ENCODE peak calls at places on chromosomes 13 and 19, in six cellular contexts. X, J, K, G, T and R are unnamed samples.
A peak's percentile ranks its signal among the peaks of the same experiment; 100 is the strongest.

GRCh38 chr19:46602392-46603194 is 1.5 kb downstream of the CALM3 start:
- DNase-seq in X (no peak), J (no peak), K (peak; percentile 17), G (no peak), T (no peak), R (no peak)

GRCh38 chr13:46345866-46346265 is 41.2 kb downstream of the RUBCNL start:
- DNase-seq in X (no peak), J (no peak), K (no peak), G (peak; percentile 19), T (no peak), R (no peak)

GRCh38 chr19:46495789-46496099 is at the start of gene PNMA8B:
- DNase-seq in X (peak; percentile 92), J (no peak), K (no peak), G (peak; percentile 26), T (peak; percentile 63), R (peak; percentile 99)

GRCh38 chr19:33427801-33428626 is 54.5 kb downstream of the CEBPG start:
- DNase-seq in X (no peak), J (no peak), K (no peak), G (no peak), T (peak; percentile 6), R (no peak)

GRCh38 chr19:1395194-1396018 is 5.9 kb downstream of the GAMT start:
- DNase-seq in X (no peak), J (no peak), K (no peak), G (no peak), T (no peak), R (no peak)

GRCh38 chr19:16266586-16266942 is 58.1 kb upstream of the KLF2 start:
- DNase-seq in X (no peak), J (peak; percentile 34), K (no peak), G (no peak), T (no peak), R (no peak)

GRCh38 chr19:2282062-2282861 is at the start of gene PEAK3:
- DNase-seq in X (no peak), J (peak; percentile 90), K (peak; percentile 70), G (peak; percentile 31), T (peak; percentile 87), R (no peak)

GRCh38 chr19:49340069-49340864 is 5.1 kb downstream of the CD37 start:
- DNase-seq in X (no peak), J (no peak), K (peak; percentile 96), G (peak; percentile 25), T (peak; percentile 72), R (peak; percentile 99)

GRCh38 chr19:46497773-46498172 is 2.1 kb upstream of the PNMA8B start:
- DNase-seq in X (no peak), J (no peak), K (no peak), G (no peak), T (no peak), R (no peak)

DNA sequence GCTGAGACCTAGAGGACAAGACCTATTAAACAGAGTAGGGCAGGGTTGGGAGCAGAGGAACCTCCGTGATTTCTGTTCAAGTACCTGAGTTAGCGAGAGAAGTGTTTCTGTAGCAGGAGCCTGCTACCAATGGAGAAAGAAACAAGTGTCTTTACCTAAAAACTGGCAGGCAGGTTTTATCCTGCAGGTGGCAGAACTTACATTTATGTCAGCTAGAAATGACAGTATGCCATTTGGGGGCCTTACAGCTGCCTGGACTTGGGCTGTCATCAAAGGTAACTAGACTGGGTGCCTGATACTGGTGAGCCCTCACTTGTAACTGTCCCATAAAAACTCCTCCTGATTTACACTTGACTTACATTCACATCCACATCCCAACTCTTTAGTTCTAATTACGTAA is 185.3 kb upstream of the MIR17HG start:
- DNase-seq in X (no peak), J (no peak), K (no peak), G (no peak), T (no peak), R (no peak)
- TF ChIP-seq CTCF in X (peak; percentile 26), J (no peak), K (no peak), G (no peak), T (no peak), R (peak; percentile 17)

DNA sequence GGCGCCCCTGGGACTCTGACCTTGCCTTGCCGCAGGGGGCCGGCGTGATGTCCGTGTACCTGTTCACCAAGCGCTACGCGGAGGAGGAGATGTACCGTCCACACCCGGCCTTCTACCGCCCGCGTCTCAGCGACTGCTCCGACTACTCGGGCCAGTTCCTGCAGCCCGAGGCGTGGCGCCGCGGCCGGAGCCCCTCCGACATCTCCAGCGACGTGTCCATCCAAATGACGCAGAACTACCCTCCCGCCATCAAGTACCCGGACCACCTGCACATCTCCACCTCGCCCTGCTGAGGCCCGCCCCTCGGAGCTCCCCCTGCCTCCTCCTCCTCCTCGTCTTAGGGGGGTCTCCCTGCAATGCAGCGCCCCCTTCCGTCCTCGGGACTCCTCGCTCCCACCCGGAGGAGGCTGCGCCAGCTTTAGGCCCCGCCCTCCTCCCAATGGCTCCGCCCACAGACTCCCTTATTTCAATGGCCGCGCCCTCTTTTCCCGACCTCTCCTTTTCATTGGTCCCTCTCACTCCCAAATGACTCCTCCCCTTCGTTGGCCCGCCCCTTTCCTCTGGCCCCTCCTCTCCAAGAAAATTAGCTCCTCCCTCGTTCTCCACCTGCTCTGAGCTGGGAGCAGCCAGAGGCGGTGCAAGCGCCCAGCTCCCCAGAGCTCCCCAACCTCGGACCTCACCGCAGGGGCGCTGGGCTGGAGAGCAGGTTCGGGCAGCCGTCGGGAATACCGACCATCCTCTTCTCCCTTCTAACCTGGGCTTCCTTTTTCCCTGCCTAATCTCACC is 20.5 kb upstream of the CACNG8 start:
- DNase-seq in X (peak; percentile 23), J (no peak), K (no peak), G (peak; percentile 39), T (no peak), R (no peak)
- TF ChIP-seq CTCF in X (peak; percentile 31), J (no peak), K (no peak), G (no peak), T (no peak), R (no peak)

GRCh38 chr19:4619668-4620294 is 19.5 kb upstream of the TNFAIP8L1 start:
- DNase-seq in X (no peak), J (no peak), K (no peak), G (no peak), T (no peak), R (no peak)
- TF ChIP-seq CTCF in X (no peak), J (no peak), K (no peak), G (no peak), T (no peak), R (no peak)

DNA sequence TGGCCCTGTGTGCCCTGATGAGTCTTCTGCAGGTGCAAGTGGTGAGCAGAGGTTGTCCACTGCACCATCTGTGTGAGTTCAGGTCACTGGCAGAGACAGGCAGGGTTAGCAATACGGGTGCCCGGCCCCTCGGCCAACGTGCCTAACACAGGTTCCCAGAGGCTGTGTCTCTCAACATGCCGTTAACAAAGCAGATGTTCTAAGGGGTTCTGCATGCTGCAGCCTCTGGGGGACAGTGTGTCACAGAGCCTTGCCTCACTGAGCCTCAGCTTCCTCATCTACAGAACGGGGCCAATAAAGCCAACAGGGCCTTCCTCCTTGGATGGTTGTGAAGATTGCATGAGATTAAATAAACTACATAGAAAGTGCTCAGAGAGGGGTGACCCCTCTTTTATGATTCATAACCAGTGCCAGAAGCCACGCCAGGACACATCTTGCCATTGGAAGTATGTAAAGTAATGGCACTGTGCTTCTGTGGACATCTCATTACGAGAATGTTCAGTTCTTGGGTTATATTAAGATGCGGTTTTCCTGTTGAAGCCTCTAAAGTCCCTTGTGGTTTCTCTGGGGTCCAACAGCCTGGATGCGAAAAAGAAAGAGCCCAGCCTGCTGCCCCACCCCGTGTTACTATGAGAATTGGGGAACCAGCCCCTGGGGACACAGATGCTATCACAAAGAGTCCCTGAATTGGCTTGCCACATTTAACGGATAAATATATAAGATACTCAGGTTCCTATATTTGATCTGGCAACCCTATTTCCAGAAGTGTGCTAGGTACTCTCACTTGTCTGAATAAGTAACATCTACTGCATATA is 11.2 kb upstream of the ARHGEF18 start:
- DNase-seq in X (no peak), J (peak; percentile 97), K (peak; percentile 62), G (no peak), T (no peak), R (no peak)
- TF ChIP-seq CTCF in X (no peak), J (peak; percentile 23), K (no peak), G (no peak), T (no peak), R (no peak)